ENCODE peak calls at places on chromosomes 16 and 17, in nine cellular contexts. One of them, this sample, is unnamed.

GRCh38 chr17:73571524-73572130 is 72.6 kb downstream of the SDK2 start:
- DNase-seq in heart left ventricle: no peak
- DNase-seq in cardiac fibroblast: no peak
- DNase-seq in AG09319: no peak
- DNase-seq in suprapubic skin: no peak
- DNase-seq in CD8-positive, alpha-beta T cell: no peak
- DNase-seq in fibroblast of pulmonary artery: no peak
- DNase-seq in WTC11: no peak
- DNase-seq in mucosa of descending colon: no peak
- DNase-seq in this sample: no peak

GRCh38 chr17:50635720-50636144 is 1.1 kb downstream of the ABCC3 start:
- DNase-seq in heart left ventricle: no peak
- DNase-seq in cardiac fibroblast: no peak
- DNase-seq in AG09319: no peak
- DNase-seq in suprapubic skin: no peak
- DNase-seq in CD8-positive, alpha-beta T cell: no peak
- DNase-seq in fibroblast of pulmonary artery: no peak
- DNase-seq in WTC11: no peak
- DNase-seq in mucosa of descending colon: peak
- DNase-seq in this sample: no peak

GRCh38 chr17:37107406-37108083 is 158.8 kb downstream of the AATF start:
- DNase-seq in heart left ventricle: peak
- DNase-seq in cardiac fibroblast: peak
- DNase-seq in AG09319: no peak
- DNase-seq in suprapubic skin: no peak
- DNase-seq in CD8-positive, alpha-beta T cell: no peak
- DNase-seq in fibroblast of pulmonary artery: peak
- DNase-seq in WTC11: no peak
- DNase-seq in mucosa of descending colon: no peak
- DNase-seq in this sample: no peak

GRCh38 chr16:25481636-25482035 is 210.1 kb upstream of the HS3ST4 start:
- DNase-seq in heart left ventricle: no peak
- DNase-seq in cardiac fibroblast: no peak
- DNase-seq in AG09319: no peak
- DNase-seq in suprapubic skin: no peak
- DNase-seq in CD8-positive, alpha-beta T cell: no peak
- DNase-seq in fibroblast of pulmonary artery: no peak
- DNase-seq in WTC11: no peak
- DNase-seq in mucosa of descending colon: no peak
- DNase-seq in this sample: no peak

GRCh38 chr17:78734841-78735641 is 47.0 kb downstream of the CYTH1 start:
- DNase-seq in heart left ventricle: no peak
- DNase-seq in cardiac fibroblast: no peak
- DNase-seq in AG09319: no peak
- DNase-seq in suprapubic skin: no peak
- DNase-seq in CD8-positive, alpha-beta T cell: no peak
- DNase-seq in fibroblast of pulmonary artery: no peak
- DNase-seq in WTC11: no peak
- DNase-seq in mucosa of descending colon: peak
- DNase-seq in this sample: no peak

GRCh38 chr17:1649844-1650409 is at the start of gene RILP:
- DNase-seq in heart left ventricle: peak
- DNase-seq in cardiac fibroblast: peak
- DNase-seq in AG09319: no peak
- DNase-seq in suprapubic skin: peak
- DNase-seq in CD8-positive, alpha-beta T cell: no peak
- DNase-seq in fibroblast of pulmonary artery: peak
- DNase-seq in WTC11: peak
- DNase-seq in mucosa of descending colon: peak
- DNase-seq in this sample: no peak

GRCh38 chr17:5055543-5055942 is 20.3 kb upstream of the SLC52A1 start:
- DNase-seq in heart left ventricle: no peak
- DNase-seq in cardiac fibroblast: no peak
- DNase-seq in AG09319: no peak
- DNase-seq in suprapubic skin: no peak
- DNase-seq in CD8-positive, alpha-beta T cell: no peak
- DNase-seq in fibroblast of pulmonary artery: no peak
- DNase-seq in WTC11: no peak
- DNase-seq in mucosa of descending colon: no peak
- DNase-seq in this sample: no peak

GRCh38 chr17:79066963-79067362 is 7.7 kb upstream of the ENGASE start:
- DNase-seq in heart left ventricle: no peak
- DNase-seq in cardiac fibroblast: no peak
- DNase-seq in AG09319: no peak
- DNase-seq in suprapubic skin: peak
- DNase-seq in CD8-positive, alpha-beta T cell: no peak
- DNase-seq in fibroblast of pulmonary artery: no peak
- DNase-seq in WTC11: no peak
- DNase-seq in mucosa of descending colon: no peak
- DNase-seq in this sample: no peak

GRCh38 chr17:72588961-72589360 is 468.1 kb downstream of the SOX9 start:
- DNase-seq in heart left ventricle: no peak
- DNase-seq in cardiac fibroblast: no peak
- DNase-seq in AG09319: no peak
- DNase-seq in suprapubic skin: no peak
- DNase-seq in CD8-positive, alpha-beta T cell: no peak
- DNase-seq in fibroblast of pulmonary artery: no peak
- DNase-seq in WTC11: no peak
- DNase-seq in mucosa of descending colon: peak
- DNase-seq in this sample: no peak

GRCh38 chr16:50665128-50665878 is 15.8 kb downstream of the SNX20 start:
- DNase-seq in heart left ventricle: peak
- DNase-seq in cardiac fibroblast: peak
- DNase-seq in AG09319: peak
- DNase-seq in suprapubic skin: peak
- DNase-seq in CD8-positive, alpha-beta T cell: peak
- DNase-seq in fibroblast of pulmonary artery: peak
- DNase-seq in WTC11: peak
- DNase-seq in mucosa of descending colon: peak
- DNase-seq in this sample: peak

GRCh38 chr16:24991349-24991748 is 23.8 kb downstream of the ARHGAP17 start:
- DNase-seq in heart left ventricle: no peak
- DNase-seq in cardiac fibroblast: no peak
- DNase-seq in AG09319: no peak
- DNase-seq in suprapubic skin: no peak
- DNase-seq in CD8-positive, alpha-beta T cell: no peak
- DNase-seq in fibroblast of pulmonary artery: no peak
- DNase-seq in WTC11: no peak
- DNase-seq in mucosa of descending colon: no peak
- DNase-seq in this sample: no peak

GRCh38 chr17:78474631-78475146 is 96.2 kb downstream of the PGS1 start:
- DNase-seq in heart left ventricle: no peak
- DNase-seq in cardiac fibroblast: no peak
- DNase-seq in AG09319: no peak
- DNase-seq in suprapubic skin: no peak
- DNase-seq in CD8-positive, alpha-beta T cell: peak
- DNase-seq in fibroblast of pulmonary artery: no peak
- DNase-seq in WTC11: no peak
- DNase-seq in mucosa of descending colon: no peak
- DNase-seq in this sample: no peak

GRCh38 chr17:64281962-64282752 is 19.1 kb upstream of the TEX2 start:
- DNase-seq in heart left ventricle: peak
- DNase-seq in cardiac fibroblast: peak
- DNase-seq in AG09319: peak
- DNase-seq in suprapubic skin: peak
- DNase-seq in CD8-positive, alpha-beta T cell: peak
- DNase-seq in fibroblast of pulmonary artery: peak
- DNase-seq in WTC11: peak
- DNase-seq in mucosa of descending colon: no peak
- DNase-seq in this sample: peak

GRCh38 chr16:88827727-88828126 is 16.0 kb upstream of the APRT start:
- DNase-seq in heart left ventricle: no peak
- DNase-seq in cardiac fibroblast: no peak
- DNase-seq in AG09319: no peak
- DNase-seq in suprapubic skin: no peak
- DNase-seq in CD8-positive, alpha-beta T cell: no peak
- DNase-seq in fibroblast of pulmonary artery: no peak
- DNase-seq in WTC11: no peak
- DNase-seq in mucosa of descending colon: no peak
- DNase-seq in this sample: no peak

GRCh38 chr17:19278729-19279128 is 41.6 kb downstream of the EPN2 start:
- DNase-seq in heart left ventricle: no peak
- DNase-seq in cardiac fibroblast: no peak
- DNase-seq in AG09319: no peak
- DNase-seq in suprapubic skin: no peak
- DNase-seq in CD8-positive, alpha-beta T cell: no peak
- DNase-seq in fibroblast of pulmonary artery: no peak
- DNase-seq in WTC11: no peak
- DNase-seq in mucosa of descending colon: no peak
- DNase-seq in this sample: no peak

DNA sequence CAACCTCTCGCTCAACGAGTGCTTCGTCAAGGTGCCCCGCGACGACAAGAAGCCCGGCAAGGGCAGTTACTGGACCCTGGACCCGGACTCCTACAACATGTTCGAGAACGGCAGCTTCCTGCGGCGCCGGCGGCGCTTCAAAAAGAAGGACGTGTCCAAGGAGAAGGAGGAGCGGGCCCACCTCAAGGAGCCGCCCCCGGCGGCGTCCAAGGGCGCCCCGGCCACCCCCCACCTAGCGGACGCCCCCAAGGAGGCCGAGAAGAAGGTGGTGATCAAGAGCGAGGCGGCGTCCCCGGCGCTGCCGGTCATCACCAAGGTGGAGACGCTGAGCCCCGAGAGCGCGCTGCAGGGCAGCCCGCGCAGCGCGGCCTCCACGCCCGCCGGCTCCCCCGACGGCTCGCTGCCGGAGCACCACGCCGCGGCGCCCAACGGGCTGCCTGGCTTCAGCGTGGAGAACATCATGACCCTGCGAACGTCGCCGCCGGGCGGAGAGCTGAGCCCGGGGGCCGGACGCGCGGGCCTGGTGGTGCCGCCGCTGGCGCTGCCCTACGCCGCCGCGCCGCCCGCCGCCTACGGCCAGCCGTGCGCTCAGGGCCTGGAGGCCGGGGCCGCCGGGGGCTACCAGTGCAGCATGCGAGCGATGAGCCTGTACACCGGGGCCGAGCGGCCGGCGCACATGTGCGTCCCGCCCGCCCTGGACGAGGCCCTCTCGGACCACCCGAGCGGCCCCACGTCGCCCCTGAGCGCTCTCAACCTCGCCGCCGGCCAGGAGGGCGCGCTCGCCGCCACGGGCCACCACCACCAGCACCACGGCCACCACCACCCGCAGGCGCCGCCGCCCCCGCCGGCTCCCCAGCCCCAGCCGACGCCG is 1.3 kb downstream of the FOXC2 start:
- DNase-seq in heart left ventricle: no peak
- DNase-seq in cardiac fibroblast: peak
- DNase-seq in AG09319: no peak
- DNase-seq in suprapubic skin: no peak
- DNase-seq in CD8-positive, alpha-beta T cell: no peak
- DNase-seq in fibroblast of pulmonary artery: peak
- DNase-seq in WTC11: peak
- DNase-seq in mucosa of descending colon: no peak
- DNase-seq in this sample: no peak
- TF ChIP-seq CTCF in heart left ventricle: no peak
- TF ChIP-seq CTCF in cardiac fibroblast: no peak
- TF ChIP-seq CTCF in AG09319: peak
- TF ChIP-seq CTCF in suprapubic skin: no peak
- TF ChIP-seq CTCF in CD8-positive, alpha-beta T cell: no peak
- TF ChIP-seq CTCF in fibroblast of pulmonary artery: no peak
- TF ChIP-seq CTCF in WTC11: no peak
- TF ChIP-seq CTCF in mucosa of descending colon: no peak
- TF ChIP-seq CTCF in this sample: no peak

GRCh38 chr17:13943859-13944258 is 125.4 kb upstream of the COX10 start:
- DNase-seq in heart left ventricle: no peak
- DNase-seq in cardiac fibroblast: no peak
- DNase-seq in AG09319: no peak
- DNase-seq in suprapubic skin: no peak
- DNase-seq in CD8-positive, alpha-beta T cell: no peak
- DNase-seq in fibroblast of pulmonary artery: no peak
- DNase-seq in WTC11: no peak
- DNase-seq in mucosa of descending colon: no peak
- DNase-seq in this sample: no peak

GRCh38 chr17:13941781-13942180 is 127.5 kb upstream of the COX10 start:
- DNase-seq in heart left ventricle: no peak
- DNase-seq in cardiac fibroblast: no peak
- DNase-seq in AG09319: no peak
- DNase-seq in suprapubic skin: no peak
- DNase-seq in CD8-positive, alpha-beta T cell: no peak
- DNase-seq in fibroblast of pulmonary artery: no peak
- DNase-seq in WTC11: no peak
- DNase-seq in mucosa of descending colon: no peak
- DNase-seq in this sample: no peak

GRCh38 chr17:13939222-13939621 is 130.1 kb upstream of the COX10 start:
- DNase-seq in heart left ventricle: no peak
- DNase-seq in cardiac fibroblast: no peak
- DNase-seq in AG09319: no peak
- DNase-seq in suprapubic skin: no peak
- DNase-seq in CD8-positive, alpha-beta T cell: no peak
- DNase-seq in fibroblast of pulmonary artery: no peak
- DNase-seq in WTC11: peak
- DNase-seq in mucosa of descending colon: no peak
- DNase-seq in this sample: no peak

GRCh38 chr17:13940858-13941665 is 128.2 kb upstream of the COX10 start:
- DNase-seq in heart left ventricle: no peak
- DNase-seq in cardiac fibroblast: peak
- DNase-seq in AG09319: no peak
- DNase-seq in suprapubic skin: no peak
- DNase-seq in CD8-positive, alpha-beta T cell: no peak
- DNase-seq in fibroblast of pulmonary artery: peak
- DNase-seq in WTC11: no peak
- DNase-seq in mucosa of descending colon: no peak
- DNase-seq in this sample: no peak
- TF ChIP-seq CTCF in heart left ventricle: no peak
- TF ChIP-seq CTCF in cardiac fibroblast: no peak
- TF ChIP-seq CTCF in AG09319: no peak
- TF ChIP-seq CTCF in suprapubic skin: no peak
- TF ChIP-seq CTCF in CD8-positive, alpha-beta T cell: no peak
- TF ChIP-seq CTCF in fibroblast of pulmonary artery: no peak
- TF ChIP-seq CTCF in WTC11: no peak
- TF ChIP-seq CTCF in mucosa of descending colon: no peak
- TF ChIP-seq CTCF in this sample: no peak

GRCh38 chr17:7502987-7503386 is 18.8 kb downstream of the POLR2A start:
- DNase-seq in heart left ventricle: no peak
- DNase-seq in cardiac fibroblast: no peak
- DNase-seq in AG09319: no peak
- DNase-seq in suprapubic skin: no peak
- DNase-seq in CD8-positive, alpha-beta T cell: no peak
- DNase-seq in fibroblast of pulmonary artery: no peak
- DNase-seq in WTC11: peak
- DNase-seq in mucosa of descending colon: peak
- DNase-seq in this sample: no peak
- TF ChIP-seq CTCF in heart left ventricle: no peak
- TF ChIP-seq CTCF in cardiac fibroblast: peak
- TF ChIP-seq CTCF in AG09319: no peak
- TF ChIP-seq CTCF in suprapubic skin: no peak
- TF ChIP-seq CTCF in CD8-positive, alpha-beta T cell: no peak
- TF ChIP-seq CTCF in fibroblast of pulmonary artery: peak
- TF ChIP-seq CTCF in WTC11: no peak
- TF ChIP-seq CTCF in mucosa of descending colon: no peak
- TF ChIP-seq CTCF in this sample: no peak

DNA sequence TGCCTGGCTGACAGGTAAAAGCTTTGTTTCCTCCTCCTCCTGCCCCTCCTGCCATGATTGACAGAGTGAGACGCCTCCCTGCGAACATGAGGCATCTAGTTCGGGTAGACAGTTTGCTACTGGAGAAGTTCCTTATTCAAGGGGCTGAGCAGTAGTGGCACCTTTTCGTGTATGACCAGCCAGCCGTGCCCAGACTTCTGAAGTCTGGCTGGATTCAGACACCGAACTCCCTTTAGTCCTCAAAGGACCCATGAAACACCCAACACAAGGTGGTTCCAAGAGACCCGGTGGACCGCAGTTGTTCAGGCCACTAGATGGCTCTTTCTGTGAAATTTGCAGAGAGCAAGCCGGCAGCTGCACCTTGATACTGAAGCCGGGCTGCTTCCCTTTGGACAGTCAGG is 192.8 kb downstream of the XYLT1 start:
- DNase-seq in heart left ventricle: peak
- DNase-seq in cardiac fibroblast: peak
- DNase-seq in AG09319: no peak
- DNase-seq in suprapubic skin: no peak
- DNase-seq in CD8-positive, alpha-beta T cell: no peak
- DNase-seq in fibroblast of pulmonary artery: peak
- DNase-seq in WTC11: peak
- DNase-seq in mucosa of descending colon: peak
- DNase-seq in this sample: no peak
- TF ChIP-seq CTCF in heart left ventricle: peak
- TF ChIP-seq CTCF in cardiac fibroblast: peak
- TF ChIP-seq CTCF in AG09319: peak
- TF ChIP-seq CTCF in suprapubic skin: no peak
- TF ChIP-seq CTCF in CD8-positive, alpha-beta T cell: no peak
- TF ChIP-seq CTCF in fibroblast of pulmonary artery: peak
- TF ChIP-seq CTCF in WTC11: no peak
- TF ChIP-seq CTCF in mucosa of descending colon: peak
- TF ChIP-seq CTCF in this sample: no peak

This sample was measured in HL-60.